ENCODE peak calls at places on chromosome 9, in six cellular contexts. N is ACHN, R is choroid plexus epithelial cell, V is brain microvascular endothelial cell, G is nucleus accumbens, X is BJ. F is an unnamed sample.

GRCh38 chr9:73515216-73515615 is 363.6 kb downstream of the ANXA1 start:
- DNase-seq in N (no peak), R (peak), V (no peak), G (no peak), X (no peak), F (no peak)

GRCh38 chr9:94909250-94909894 is 182.9 kb downstream of the AOPEP start:
- DNase-seq in N (peak), R (no peak), V (no peak), G (no peak), X (no peak), F (no peak)

GRCh38 chr9:89527084-89527483 is 29.2 kb upstream of the SEMA4D start:
- DNase-seq in N (no peak), R (no peak), V (no peak), G (no peak), X (no peak), F (no peak)

GRCh38 chr9:69582544-69583297 is 89.5 kb downstream of the APBA1 start:
- DNase-seq in N (no peak), R (no peak), V (no peak), G (no peak), X (no peak), F (no peak)

GRCh38 chr9:118643118-118643517 is 726.1 kb downstream of the BRINP1 start:
- DNase-seq in N (peak), R (peak), V (no peak), G (no peak), X (no peak), F (peak)

GRCh38 chr9:88235615-88236014 is 97.3 kb upstream of the SPATA31C2 start:
- DNase-seq in N (no peak), R (no peak), V (no peak), G (no peak), X (no peak), F (no peak)

GRCh38 chr9:107587175-107587963 is 97.8 kb upstream of the KLF4 start:
- DNase-seq in N (no peak), R (no peak), V (no peak), G (no peak), X (no peak), F (no peak)

GRCh38 chr9:107447834-107448233 is 41.7 kb downstream of the KLF4 start:
- DNase-seq in N (no peak), R (no peak), V (no peak), G (no peak), X (no peak), F (no peak)